ENCODE peak calls at places on chromosomes 2 and 18, in six cellular contexts. L, R, B, K, A and J are unnamed samples.

GRCh38 chr2:144707927-144708326 is 188.0 kb upstream of the ZEB2 start:
- DNase-seq in R (no peak), B (no peak), L (no peak), A (no peak), K (no peak), J (no peak)

GRCh38 chr2:113005030-113005509 is at the start of gene IL36A:
- DNase-seq in A (no peak), L (no peak), K (no peak), B (no peak), R (no peak), J (no peak)

GRCh38 chr2:100889286-100889685 is 69.3 kb downstream of the NPAS2 start:
- DNase-seq in L (no peak), B (no peak), K (no peak), A (no peak), R (no peak), J (no peak)

GRCh38 chr2:12506846-12507245 is 209.9 kb upstream of the TRIB2 start:
- DNase-seq in A (no peak), B (no peak), L (no peak), K (no peak), R (no peak), J (no peak)

GRCh38 chr2:9769171-9770005 is 73.9 kb upstream of the TAF1B start:
- DNase-seq in R (peak), K (no peak), L (no peak), A (no peak), B (no peak), J (no peak)

GRCh38 chr2:180622122-180622918 is 358.1 kb upstream of the UBE2E3 start:
- DNase-seq in R (no peak), L (no peak), A (peak), B (no peak), K (no peak), J (no peak)

GRCh38 chr2:158573739-158574138 is 117.0 kb downstream of the PKP4 start:
- DNase-seq in B (no peak), A (no peak), K (no peak), R (no peak), L (no peak), J (no peak)

GRCh38 chr2:20818820-20819219 is 4.1 kb downstream of the LDAH start:
- DNase-seq in A (no peak), R (peak), K (no peak), B (no peak), L (no peak), J (no peak)

GRCh38 chr2:58720770-58721697 is 479.9 kb upstream of the FANCL start:
- DNase-seq in B (no peak), L (no peak), R (no peak), K (no peak), A (no peak), J (no peak)

GRCh38 chr2:106183093-106183837 is 10.8 kb downstream of the UXS1 start:
- DNase-seq in A (no peak), K (no peak), L (no peak), B (no peak), R (no peak), J (no peak)

GRCh38 chr2:67346718-67347407 is 50.3 kb upstream of the ETAA1 start:
- DNase-seq in K (no peak), A (peak), L (no peak), B (no peak), R (no peak), J (no peak)

GRCh38 chr2:27747827-27748352 is 23.6 kb upstream of the MRPL33 start:
- DNase-seq in K (no peak), L (no peak), B (no peak), A (no peak), R (no peak), J (no peak)

GRCh38 chr2:85914916-85915315 is 26.1 kb upstream of the ST3GAL5 start:
- DNase-seq in R (no peak), B (no peak), A (no peak), L (no peak), K (no peak), J (no peak)

GRCh38 chr2:73083886-73084792 is 12.6 kb upstream of the SFXN5 start:
- DNase-seq in A (no peak), R (no peak), B (no peak), L (no peak), K (no peak), J (no peak)

GRCh38 chr2:23178398-23178797 is 206.6 kb upstream of the KLHL29 start:
- DNase-seq in B (no peak), R (no peak), L (no peak), K (no peak), A (no peak), J (no peak)

GRCh38 chr18:11514267-11514666 is 95.1 kb upstream of the SLC35G4 start:
- DNase-seq in R (no peak), L (no peak), A (no peak), B (no peak), K (no peak), J (no peak)

GRCh38 chr2:26184555-26185303 is 11.8 kb downstream of the GAREM2 start:
- DNase-seq in K (peak), L (peak), B (peak), R (peak), A (peak), J (peak)

GRCh38 chr2:234970467-234970866 is 18.6 kb downstream of the SH3BP4 start:
- DNase-seq in L (no peak), B (no peak), A (no peak), R (no peak), K (no peak), J (no peak)

GRCh38 chr18:26549103-26549485 is 741 bp upstream of the KCTD1 start:
- DNase-seq in R (peak), A (peak), B (peak), L (peak), K (no peak), J (no peak)

GRCh38 chr2:142531375-142531774 is 346.1 kb upstream of the KYNU start:
- DNase-seq in B (no peak), L (no peak), K (no peak), A (no peak), R (no peak), J (no peak)

GRCh38 chr2:10631405-10631804 is 58.4 kb downstream of the NOL10 start:
- DNase-seq in A (no peak), B (no peak), R (no peak), K (no peak), L (no peak), J (no peak)

GRCh38 chr18:74190086-74190485 is 41.8 kb downstream of the TIMM21 start:
- DNase-seq in B (no peak), K (no peak), A (peak), L (no peak), R (no peak), J (no peak)

GRCh38 chr18:10872297-10872696 is 277.1 kb downstream of the PIEZO2 start:
- DNase-seq in R (no peak), B (no peak), A (no peak), L (peak), K (no peak), J (no peak)

GRCh38 chr2:239056611-239057010 is 208.7 kb downstream of the TWIST2 start:
- DNase-seq in L (peak), B (no peak), R (no peak), A (no peak), K (no peak), J (no peak)

GRCh38 chr2:213036836-213037235 is 114.6 kb downstream of the IKZF2 start:
- DNase-seq in K (no peak), L (no peak), A (peak), B (no peak), R (no peak), J (no peak)

GRCh38 chr2:63048367-63049171 is 2.1 kb upstream of the OTX1 start:
- DNase-seq in A (no peak), K (peak), L (no peak), B (no peak), R (peak), J (no peak)

GRCh38 chr18:14189858-14190257 is 57.6 kb upstream of the ZNF519 start:
- DNase-seq in L (no peak), K (no peak), R (no peak), B (no peak), A (peak), J (no peak)

GRCh38 chr18:76384114-76384790 is 110.8 kb downstream of the ZNF516 start:
- DNase-seq in R (no peak), B (no peak), K (no peak), L (no peak), A (no peak), J (no peak)

GRCh38 chr2:22520337-22521288 is 864.4 kb upstream of the KLHL29 start:
- DNase-seq in K (no peak), A (no peak), L (peak), R (no peak), B (no peak), J (no peak)

GRCh38 chr2:222169346-222169745 is 129.5 kb downstream of the PAX3 start:
- DNase-seq in B (no peak), A (no peak), L (no peak), R (no peak), K (no peak), J (no peak)

GRCh38 chr2:22737144-22737543 is 647.8 kb upstream of the KLHL29 start:
- DNase-seq in L (no peak), B (no peak), K (no peak), A (no peak), R (no peak), J (no peak)

GRCh38 chr2:137467246-137467862 is 496.9 kb upstream of the HNMT start:
- DNase-seq in K (no peak), R (no peak), B (peak), A (peak), L (no peak), J (no peak)

GRCh38 chr18:60534539-60534938 is 162.0 kb upstream of the MC4R start:
- DNase-seq in K (no peak), L (no peak), R (no peak), B (no peak), A (peak), J (no peak)

GRCh38 chr2:95039410-95039809 is 13.9 kb downstream of the MAL start:
- DNase-seq in L (no peak), R (no peak), B (no peak), A (no peak), K (no peak), J (no peak)

GRCh38 chr2:19178175-19178574 is 180.2 kb downstream of the OSR1 start:
- DNase-seq in B (no peak), A (no peak), R (no peak), K (no peak), L (no peak), J (no peak)

GRCh38 chr2:182870227-182870626 is 3.8 kb upstream of the FRZB start:
- DNase-seq in K (no peak), A (no peak), L (no peak), R (no peak), B (no peak), J (no peak)

GRCh38 chr2:219459460-219460311 is 25.0 kb downstream of the SPEG start:
- DNase-seq in B (peak), K (peak), R (peak), A (no peak), L (peak), J (no peak)

GRCh38 chr2:219455635-219456034 is 21.0 kb downstream of the SPEG start:
- DNase-seq in A (no peak), B (no peak), R (no peak), K (no peak), L (peak), J (no peak)

GRCh38 chr2:219458996-219459395 is 24.4 kb downstream of the SPEG start:
- DNase-seq in B (no peak), R (no peak), L (no peak), K (no peak), A (no peak), J (no peak)

GRCh38 chr2:219460424-219460926 is 25.8 kb downstream of the SPEG start:
- DNase-seq in L (peak), B (no peak), R (no peak), A (no peak), K (no peak), J (no peak)

DNA sequence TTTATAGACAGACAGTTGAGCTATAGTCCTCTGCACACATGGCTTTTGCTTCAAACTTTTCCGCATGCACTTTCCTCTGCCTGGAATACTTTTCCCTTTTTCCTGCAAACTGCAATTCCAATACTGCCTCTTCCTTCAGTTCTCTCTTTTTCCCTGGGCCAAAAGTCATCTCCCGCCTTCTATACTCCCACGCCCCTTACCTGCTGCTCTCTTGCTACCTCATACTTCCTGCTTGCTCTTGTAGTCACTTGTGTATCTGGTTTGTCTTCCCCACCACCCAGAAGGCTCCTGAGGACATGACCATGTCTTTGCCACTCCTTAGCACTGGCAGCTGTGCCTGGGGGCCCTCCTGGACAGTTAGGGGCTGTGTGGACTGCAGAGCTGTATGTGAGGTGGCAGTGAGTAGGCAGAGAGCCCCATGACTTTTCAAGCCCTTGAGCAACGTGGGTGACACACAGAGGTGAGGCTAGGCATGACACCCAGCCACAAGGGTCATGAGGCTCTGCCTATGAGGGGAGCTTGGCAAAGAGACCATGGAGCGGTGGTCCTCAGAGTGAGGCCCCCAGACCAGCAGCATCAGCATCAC is 23.2 kb downstream of the SPEG start:
- DNase-seq in A (no peak), B (no peak), K (no peak), L (no peak), R (no peak), J (no peak)
- TF ChIP-seq CTCF in A (no peak), B (peak), K (no peak), L (no peak), R (peak), J (no peak)

GRCh38 chr2:240640939-240641338 is 15.7 kb downstream of the GPR35 start:
- DNase-seq in B (peak), R (no peak), A (peak), K (no peak), L (no peak), J (no peak)
- TF ChIP-seq CTCF in B (peak), R (no peak), A (peak), K (no peak), L (peak), J (peak)

GRCh38 chr18:63182861-63183260 is 136.7 kb downstream of the BCL2 start:
- DNase-seq in K (no peak), R (no peak), A (no peak), B (no peak), L (no peak), J (no peak)
- TF ChIP-seq CTCF in K (no peak), R (no peak), A (no peak), B (no peak), L (no peak), J (no peak)

GRCh38 chr2:149594411-149594810 is 6.8 kb upstream of the MMADHC start:
- DNase-seq in A (no peak), K (no peak), B (no peak), R (no peak), L (no peak), J (no peak)

GRCh38 chr2:149596471-149596870 is 8.9 kb upstream of the MMADHC start:
- DNase-seq in R (no peak), L (no peak), A (no peak), B (no peak), K (no peak), J (no peak)

GRCh38 chr2:149597050-149598013 is 9.8 kb upstream of the MMADHC start:
- DNase-seq in A (peak), R (peak), B (peak), K (no peak), L (no peak), J (no peak)

GRCh38 chr2:149598014-149598395 is 10.4 kb upstream of the MMADHC start:
- DNase-seq in B (no peak), L (no peak), A (no peak), R (no peak), K (no peak), J (no peak)

DNA sequence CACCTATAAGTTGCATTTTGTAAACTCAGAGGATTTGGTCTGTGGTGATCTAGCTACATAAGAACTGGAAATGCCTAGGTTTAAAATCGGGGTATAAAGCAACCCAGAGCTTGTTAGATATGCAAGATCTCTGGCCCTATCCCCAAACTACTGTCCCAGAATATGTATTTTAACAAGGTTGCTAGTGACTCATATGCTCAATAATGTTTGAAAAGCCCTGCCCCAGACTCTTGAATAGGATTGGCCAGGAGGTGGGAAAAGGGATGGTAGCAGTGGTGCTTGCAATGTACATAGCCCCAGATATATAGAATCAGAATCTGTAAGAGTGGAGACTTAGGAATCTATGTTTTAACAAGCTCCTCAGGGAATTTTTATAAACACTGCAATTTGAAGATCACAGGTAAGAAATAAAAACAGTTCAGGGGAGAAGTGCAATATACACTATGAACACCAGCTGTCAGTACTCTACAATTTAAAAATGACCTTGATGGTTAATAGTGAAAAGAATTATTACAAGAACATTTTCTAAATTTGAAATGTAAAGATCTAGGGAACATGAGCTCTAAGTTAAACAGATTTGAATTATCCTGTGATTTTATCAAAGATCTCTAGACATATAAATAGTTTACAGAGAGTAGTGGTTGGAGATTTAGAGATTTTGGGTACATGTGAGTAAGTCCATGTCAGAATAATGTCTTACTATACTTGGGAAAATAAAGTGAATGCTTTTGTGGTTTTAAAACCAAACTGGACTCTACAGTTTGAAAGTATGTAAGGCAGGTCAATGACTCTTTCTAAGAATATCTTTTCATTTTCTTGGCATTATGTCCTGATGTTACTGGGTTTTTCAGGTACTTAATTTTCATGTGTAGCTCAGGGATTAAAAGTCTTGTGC is 7.7 kb upstream of the MMADHC start:
- DNase-seq in R (no peak), K (no peak), L (no peak), B (no peak), A (no peak), J (no peak)
- TF ChIP-seq CTCF in R (no peak), K (no peak), L (no peak), B (peak), A (peak), J (no peak)

DNA sequence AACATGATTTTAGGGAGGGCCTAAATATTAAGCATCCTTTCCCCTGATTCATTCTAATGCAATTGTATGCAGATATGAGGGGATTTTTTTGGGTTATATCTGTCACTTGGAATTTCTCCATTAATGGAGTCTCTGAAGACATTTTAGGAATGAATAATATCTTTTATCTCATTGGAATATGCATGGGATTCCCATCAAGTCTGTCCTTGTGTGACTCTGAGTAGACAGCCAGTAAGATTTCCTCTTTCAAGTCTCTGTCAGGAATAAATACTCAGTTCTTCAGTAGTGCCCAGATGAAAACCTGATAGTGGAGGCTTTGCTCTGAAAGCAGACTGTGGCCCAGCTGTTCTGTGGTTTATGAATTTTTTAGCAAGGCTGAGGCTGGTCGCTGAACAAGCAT is 363.9 kb upstream of the SPRED2 start:
- DNase-seq in B (no peak), L (no peak), A (no peak), R (no peak), K (no peak), J (no peak)
- TF ChIP-seq CTCF in B (no peak), L (no peak), A (no peak), R (no peak), K (no peak), J (no peak)

DNA sequence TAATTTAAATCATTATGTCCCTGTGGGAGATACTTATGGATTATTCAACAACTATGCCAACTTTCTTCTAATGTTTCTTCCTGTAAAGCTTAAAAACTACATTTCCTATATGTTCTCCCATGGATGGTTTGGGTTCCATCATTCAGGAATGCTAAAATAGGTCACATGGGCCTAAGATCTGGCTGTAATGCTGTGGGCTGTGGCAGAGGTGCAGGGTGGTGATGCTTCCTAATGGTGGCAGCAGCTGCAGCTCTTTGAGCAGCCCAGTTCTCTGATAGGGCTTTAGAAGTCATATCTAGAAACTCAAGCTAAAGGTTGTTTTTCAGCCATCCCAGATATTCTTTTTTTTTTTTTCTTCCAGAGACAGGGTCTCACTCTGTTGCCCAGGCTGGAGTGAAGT is 266.1 kb downstream of the ZNF385B start:
- DNase-seq in R (no peak), K (no peak), B (no peak), L (no peak), A (no peak), J (no peak)
- TF ChIP-seq CTCF in R (peak), K (no peak), B (no peak), L (peak), A (no peak), J (no peak)

DNA sequence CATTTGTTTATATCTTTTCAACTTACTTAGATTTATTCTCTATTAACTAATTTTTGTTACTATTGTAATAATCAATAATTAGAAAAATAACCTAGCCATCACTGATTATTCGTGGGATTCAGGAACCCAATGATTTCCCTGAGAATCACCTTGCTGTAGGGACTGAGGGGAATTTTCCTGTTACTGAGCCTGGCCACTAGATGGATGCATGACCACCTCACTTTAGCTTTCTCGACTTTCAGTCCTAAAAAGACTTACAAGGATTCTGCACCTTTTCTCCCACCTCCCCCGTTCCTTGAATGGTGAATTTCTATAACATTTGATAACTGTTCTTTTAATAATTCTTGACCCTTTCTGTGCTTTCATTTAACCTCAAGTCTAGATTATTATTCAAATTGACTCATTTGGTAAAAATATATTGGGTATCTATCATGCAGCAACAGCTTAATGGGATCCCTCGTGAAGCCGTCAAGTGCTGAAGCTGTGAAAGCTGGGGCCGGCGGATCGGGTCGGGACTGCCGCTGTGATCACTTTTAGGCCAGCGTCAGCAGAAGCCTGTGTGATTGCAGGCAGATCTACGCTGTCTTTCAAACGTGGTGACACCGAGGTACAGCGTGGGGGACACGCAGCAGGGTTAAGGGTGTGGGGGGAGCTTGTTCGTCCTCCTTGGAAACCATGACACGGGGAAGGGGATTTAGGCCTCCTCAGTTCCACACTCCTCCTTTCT is 38.8 kb upstream of the TMEM18 start:
- DNase-seq in K (no peak), R (no peak), B (no peak), L (no peak), A (no peak), J (no peak)
- TF ChIP-seq CTCF in K (no peak), R (no peak), B (peak), L (no peak), A (peak), J (no peak)